ENCODE peak calls at places on chromosomes 1 and 21, in six cellular contexts. W is GM12892, J is HepG2, V is GM12878, G is K562, C is H1. H is an unnamed sample.

GRCh38 chr1:46747683-46748288 is 28.9 kb upstream of the EFCAB14 start:
- DNase-seq in C (peak), V (no peak), G (peak), J (peak), W (no peak), H (no peak)

GRCh38 chr1:214604543-214604942 is 1.5 kb downstream of the CENPF start:
- DNase-seq in J (peak), W (no peak), G (no peak), C (no peak), V (no peak), H (no peak)

GRCh38 chr1:93446837-93447451 is 974 bp upstream of the FNBP1L start:
- DNase-seq in W (no peak), V (no peak), C (no peak), G (peak), J (peak), H (no peak)

GRCh38 chr21:33268392-33268735 is 2.2 kb downstream of the IL10RB start:
- DNase-seq in J (no peak), G (no peak), V (no peak), C (no peak), W (no peak), H (no peak)

GRCh38 chr1:232599178-232600041 is 30.5 kb downstream of the SIPA1L2 start:
- DNase-seq in V (no peak), J (no peak), W (no peak), G (no peak), C (no peak), H (no peak)

GRCh38 chr1:94773931-94774422 is 46.2 kb upstream of the SLC44A3 start:
- DNase-seq in V (no peak), W (no peak), J (peak), G (no peak), C (no peak), H (no peak)

GRCh38 chr1:40651138-40651857 is 14.2 kb downstream of the RIMS3 start:
- DNase-seq in G (no peak), W (no peak), J (no peak), V (no peak), C (no peak), H (no peak)

GRCh38 chr1:40421694-40422384 is 28.4 kb upstream of the ZFP69B start:
- DNase-seq in W (no peak), J (peak), C (no peak), V (no peak), G (no peak), H (no peak)

GRCh38 chr1:193141804-193142203 is 20.0 kb downstream of the CDC73 start:
- DNase-seq in J (no peak), V (no peak), W (no peak), G (no peak), C (no peak), H (no peak)

GRCh38 chr1:244049142-244049968 is 1.7 kb upstream of the ZBTB18 start:
- DNase-seq in G (peak), J (no peak), C (no peak), V (no peak), W (no peak), H (peak)

GRCh38 chr21:35303085-35303484 is 254.0 kb upstream of the RUNX1 start:
- DNase-seq in V (no peak), J (no peak), C (no peak), W (no peak), G (no peak), H (no peak)
- TF ChIP-seq TAF1 in V (no peak), J (no peak), C (no peak), W (no peak), G (no peak), H (no peak)

DNA sequence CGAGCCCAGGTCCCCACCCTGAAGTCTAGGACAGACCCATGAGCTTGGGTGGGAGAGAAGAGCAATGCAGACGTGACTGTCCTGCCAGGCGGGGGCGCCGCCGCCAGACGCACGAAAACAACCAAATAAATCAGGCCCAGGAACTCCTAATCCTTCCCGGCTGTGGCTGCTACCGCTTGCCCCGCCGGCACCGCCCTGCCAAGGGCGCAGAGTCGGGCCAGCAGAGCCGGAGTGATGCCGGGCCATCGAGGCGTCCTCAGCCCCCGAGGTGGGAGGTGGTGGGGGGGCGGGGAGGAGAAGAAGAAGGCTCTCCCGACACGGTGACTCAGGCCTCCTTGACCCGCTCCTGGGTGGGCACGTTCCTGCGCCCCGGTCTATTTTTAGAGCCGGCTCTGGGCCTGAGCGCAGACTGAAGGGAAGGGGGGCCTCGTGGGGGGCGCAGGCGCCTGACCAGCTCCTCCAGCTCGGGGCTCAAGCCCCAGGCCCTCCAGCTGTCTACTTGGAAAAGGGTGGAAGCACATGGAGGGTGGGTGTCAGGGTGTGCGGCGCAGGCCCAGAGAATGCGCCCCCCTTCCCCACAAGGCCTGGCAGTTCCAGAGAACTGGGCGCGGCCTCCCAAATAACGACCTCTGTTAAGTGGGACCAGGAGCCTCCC is 10.8 kb upstream of the COL16A1 start:
- DNase-seq in V (no peak), C (peak), J (peak), W (no peak), G (peak), H (no peak)
- TF ChIP-seq POLR2A in V (no peak), C (peak), J (no peak), W (no peak), G (no peak), H (no peak)

GRCh38 chr1:228228601-228229074 is 20.8 kb downstream of the OBSCN start:
- DNase-seq in V (no peak), W (no peak), C (no peak), G (no peak), J (peak), H (no peak)
- TF ChIP-seq TAF1 in V (no peak), W (no peak), C (no peak), G (no peak), J (no peak), H (no peak)

GRCh38 chr1:207431508-207431907 is 22.6 kb upstream of the CR2 start:
- DNase-seq in V (no peak), W (no peak), G (no peak), J (no peak), C (no peak), H (no peak)

GRCh38 chr1:207430602-207431001 is 23.5 kb upstream of the CR2 start:
- DNase-seq in J (no peak), C (no peak), W (no peak), V (peak), G (no peak), H (no peak)

GRCh38 chr1:207429963-207430362 is 24.2 kb upstream of the CR2 start:
- DNase-seq in G (no peak), J (no peak), V (peak), C (no peak), W (no peak), H (no peak)

GRCh38 chr1:207428783-207429182 is 25.3 kb upstream of the CR2 start:
- DNase-seq in W (no peak), V (no peak), G (no peak), C (no peak), J (no peak), H (no peak)

DNA sequence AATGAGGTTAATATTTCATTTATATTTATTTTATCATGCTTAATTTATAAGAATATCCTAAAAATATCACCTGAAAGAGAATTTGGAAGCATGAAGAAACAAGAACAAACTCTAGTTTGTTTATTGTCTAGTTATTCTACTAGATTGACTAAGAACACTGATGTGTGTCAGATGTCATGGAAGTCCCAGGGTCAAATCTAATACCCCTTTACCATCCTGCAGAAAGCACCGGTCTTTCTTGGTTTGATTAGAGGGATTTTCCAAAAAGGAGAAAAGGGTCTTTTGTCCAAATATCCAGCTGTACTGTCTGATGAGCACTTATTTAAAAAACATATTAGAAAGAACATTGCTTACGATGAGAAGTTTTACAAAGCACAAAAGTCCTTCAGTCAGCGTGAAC is 20.7 kb upstream of the CR2 start:
- DNase-seq in C (no peak), V (no peak), W (no peak), G (no peak), J (no peak), H (no peak)
- TF ChIP-seq POLR2A in C (no peak), V (no peak), W (no peak), G (no peak), J (no peak), H (no peak)

H was measured in GM12891.